ENCODE peak calls at places on chromosomes 12 and 14, in six cellular contexts. R is MM.1S; I is foreskin keratinocyte; G is lower lobe of right lung; J is fibroblast of lung; D is CD8-positive, alpha-beta T cell. N is an unnamed sample. For H3K4me1, the result is how much of the 10 kb centered on the place peaks cover.

GRCh38 chr12:67019070-67019469 is 250.1 kb upstream of the CAND1 start:
- DNase-seq in G (no peak), D (no peak), R (no peak), J (peak), I (no peak), N (no peak)

GRCh38 chr12:94805749-94806148 is 155.4 kb upstream of the TMCC3 start:
- DNase-seq in D (no peak), G (no peak), I (peak), J (peak), R (no peak), N (no peak)

GRCh38 chr14:92470215-92470614 is 43.4 kb upstream of the RIN3 start:
- DNase-seq in D (no peak), I (peak), G (no peak), R (no peak), J (peak), N (no peak)

GRCh38 chr12:97752129-97752528 is 289.5 kb downstream of the RMST start:
- DNase-seq in G (no peak), J (peak), R (no peak), D (no peak), I (no peak), N (no peak)

GRCh38 chr12:48765753-48766162 is 23.1 kb downstream of the ADCY6 start:
- DNase-seq in R (peak), D (no peak), J (no peak), I (no peak), G (no peak), N (no peak)

GRCh38 chr12:76037130-76038105 is 5.8 kb upstream of the PHLDA1 start:
- DNase-seq in R (peak), I (no peak), J (peak), G (no peak), D (no peak), N (no peak)

GRCh38 chr14:85483652-85484051 is 46.3 kb upstream of the FLRT2 start:
- DNase-seq in J (no peak), D (no peak), I (no peak), R (no peak), G (no peak), N (no peak)

GRCh38 chr12:62632521-62632920 is 165.9 kb downstream of the MON2 start:
- DNase-seq in J (peak), R (no peak), I (no peak), D (no peak), G (peak), N (peak)

GRCh38 chr14:96602186-96602585 is 100.0 kb downstream of the PAPOLA start:
- DNase-seq in I (no peak), D (no peak), J (no peak), G (no peak), R (no peak), N (no peak)

GRCh38 chr14:24264298-24264697 is 1.3 kb upstream of the TGM1 start:
- DNase-seq in D (no peak), I (no peak), R (no peak), G (no peak), J (peak), N (no peak)

GRCh38 chr12:13891902-13892301 is 89.5 kb downstream of the GRIN2B start:
- DNase-seq in I (no peak), D (no peak), G (no peak), J (no peak), R (no peak), N (no peak)

GRCh38 chr14:41615011-41615595 is 8.4 kb downstream of the LRFN5 start:
- DNase-seq in D (no peak), J (peak), G (no peak), R (no peak), I (no peak), N (no peak)

GRCh38 chr14:101843665-101844064 is 82.2 kb downstream of the PPP2R5C start:
- DNase-seq in I (no peak), D (no peak), R (peak), G (no peak), J (no peak), N (no peak)

GRCh38 chr12:124388679-124389536 is 94.0 kb downstream of the RFLNA start:
- DNase-seq in I (no peak), D (peak), G (peak), R (peak), J (peak), N (peak)

GRCh38 chr12:127054531-127054930 is 1212.4 kb upstream of the TMEM132C start:
- DNase-seq in R (no peak), D (no peak), I (peak), G (no peak), J (peak), N (no peak)

GRCh38 chr12:1796515-1797010 is 23.8 kb upstream of the LRTM2 start:
- DNase-seq in I (no peak), R (peak), G (peak), D (no peak), J (no peak), N (no peak)

GRCh38 chr14:75295061-75295461 is 16.4 kb downstream of the FOS start:
- DNase-seq in D (no peak), J (peak), I (peak), R (no peak), G (peak), N (peak)

GRCh38 chr12:110537605-110538409 is 35.7 kb downstream of the RAD9B start:
- DNase-seq in J (peak), G (peak), I (peak), D (no peak), R (no peak), N (peak)

GRCh38 chr12:4277856-4278581 is 4.5 kb downstream of the CCND2 start:
- DNase-seq in D (no peak), I (no peak), J (no peak), R (no peak), G (no peak), N (no peak)

GRCh38 chr14:99133563-99134332 is 138.2 kb downstream of the BCL11B start:
- DNase-seq in R (no peak), J (no peak), G (no peak), D (no peak), I (peak), N (no peak)

GRCh38 chr14:76780360-76780759 is 19.1 kb downstream of the VASH1 start:
- DNase-seq in R (no peak), D (no peak), I (no peak), J (no peak), G (no peak), N (no peak)

GRCh38 chr14:53093206-53093605 is 59.9 kb downstream of the DDHD1 start:
- DNase-seq in G (no peak), J (no peak), I (no peak), D (no peak), R (no peak), N (no peak)

GRCh38 chr14:89221109-89221508 is 195.9 kb downstream of the FOXN3 start:
- DNase-seq in R (no peak), D (no peak), G (no peak), J (peak), I (no peak), N (no peak)

GRCh38 chr12:113065126-113066007 is 8.8 kb downstream of the DTX1 start:
- DNase-seq in R (no peak), D (no peak), G (no peak), J (no peak), I (no peak), N (no peak)
- H3K4me1 ChIP-seq in R (under half), D (under half), G (under half), J (under half), I (under half), N (under half)

GRCh38 chr12:11499802-11500201 is 104.4 kb upstream of the PRB2 start:
- DNase-seq in D (no peak), J (no peak), I (no peak), G (no peak), R (no peak), N (no peak)

GRCh38 chr12:11497438-11497837 is 102.1 kb upstream of the PRB2 start:
- DNase-seq in G (no peak), J (no peak), R (no peak), I (no peak), D (no peak), N (no peak)

GRCh38 chr12:11500861-11501230 is 105.5 kb upstream of the PRB2 start:
- DNase-seq in J (no peak), G (no peak), I (no peak), R (no peak), D (no peak), N (no peak)

GRCh38 chr12:11497995-11498394 is 102.6 kb upstream of the PRB2 start:
- DNase-seq in I (no peak), G (no peak), R (no peak), D (no peak), J (no peak), N (no peak)

DNA sequence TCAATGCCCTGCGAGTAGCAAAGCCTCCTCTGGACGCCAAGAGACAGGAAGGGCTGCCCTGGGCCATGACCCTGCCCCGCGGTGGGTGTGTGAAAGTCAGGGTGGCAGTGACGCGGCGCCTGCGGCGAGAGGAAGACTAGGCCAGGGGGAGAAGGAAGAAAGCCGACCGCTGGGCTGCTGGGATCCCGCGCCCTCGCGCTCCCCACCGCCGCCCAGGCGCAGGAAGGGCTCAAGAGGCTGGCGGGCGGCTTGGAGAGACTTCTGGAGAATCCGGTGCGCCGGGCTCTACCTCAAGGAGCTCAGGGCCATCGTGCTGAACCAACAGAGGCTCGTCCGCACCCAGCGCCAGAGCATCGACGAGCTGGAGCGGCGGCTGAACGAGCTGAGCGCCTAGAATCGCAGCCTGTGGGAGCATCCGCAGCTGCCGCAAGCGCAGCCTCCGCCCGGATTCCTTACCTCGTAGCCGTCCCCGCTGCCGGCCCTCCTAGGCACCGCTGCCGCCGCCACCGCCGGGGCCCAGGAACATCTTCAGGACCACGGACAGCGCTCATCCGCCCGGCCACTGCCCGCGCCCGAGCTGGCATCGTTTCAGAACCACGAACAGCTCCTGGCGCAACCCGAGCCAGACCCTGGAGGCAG is 105.0 kb upstream of the PRB2 start:
- DNase-seq in I (peak), J (peak), G (peak), D (peak), R (peak), N (peak)
- TF ChIP-seq CTCF in I (no peak), J (no peak), G (no peak), D (no peak), R (no peak), N (no peak)

GRCh38 chr12:92299744-92300143 is 154.1 kb upstream of the BTG1 start:
- DNase-seq in I (no peak), R (no peak), J (no peak), G (no peak), D (no peak), N (no peak)

GRCh38 chr12:92297405-92297804 is 151.8 kb upstream of the BTG1 start:
- DNase-seq in R (no peak), G (no peak), I (no peak), J (no peak), D (no peak), N (no peak)

GRCh38 chr12:92295523-92295922 is 149.9 kb upstream of the BTG1 start:
- DNase-seq in J (peak), D (no peak), I (no peak), G (no peak), R (no peak), N (no peak)

GRCh38 chr12:92299344-92299743 is 153.7 kb upstream of the BTG1 start:
- DNase-seq in I (no peak), G (no peak), J (no peak), R (no peak), D (no peak), N (no peak)

GRCh38 chr12:92297932-92298681 is 152.5 kb upstream of the BTG1 start:
- DNase-seq in J (peak), G (no peak), D (no peak), R (no peak), I (no peak), N (no peak)
- H3K4me1 ChIP-seq in J (under half), G (under half), D (under half), R (under half), I (under half), N (under half)

GRCh38 chr14:94638961-94639817 is 27.0 kb downstream of the SERPINA3 start:
- DNase-seq in R (no peak), G (no peak), I (no peak), J (no peak), D (no peak), N (no peak)

GRCh38 chr14:94638330-94638729 is 26.1 kb downstream of the SERPINA3 start:
- DNase-seq in I (no peak), R (no peak), D (no peak), J (peak), G (no peak), N (no peak)

GRCh38 chr14:94635143-94635542 is 23.0 kb downstream of the SERPINA3 start:
- DNase-seq in G (no peak), I (no peak), R (no peak), J (no peak), D (no peak), N (no peak)

GRCh38 chr14:94633116-94633515 is 20.9 kb downstream of the SERPINA3 start:
- DNase-seq in R (no peak), D (no peak), J (no peak), I (no peak), G (no peak), N (no peak)

GRCh38 chr14:94636744-94637412 is 24.7 kb downstream of the SERPINA3 start:
- DNase-seq in D (no peak), R (no peak), I (no peak), G (no peak), J (no peak), N (no peak)
- TF ChIP-seq CTCF in D (no peak), R (no peak), I (peak), G (no peak), J (peak), N (no peak)

N was measured in gastrocnemius medialis.